ENCODE peak calls at places on chromosomes 7 and 10, in four cellular contexts. C, Z, S and N are unnamed samples.

GRCh38 chr10:73641272-73642060 is at the start of gene MYOZ1:
- DNase-seq in C (no peak), Z (no peak), S (no peak), N (no peak)

GRCh38 chr10:70781461-70782051 is 3.6 kb downstream of the TBATA start:
- DNase-seq in C (peak; percentile 7), Z (no peak), S (no peak), N (no peak)

GRCh38 chr10:101545898-101546297 is 42.2 kb downstream of the POLL start:
- DNase-seq in C (no peak), Z (no peak), S (no peak), N (no peak)

GRCh38 chr7:106793015-106793651 is 71.9 kb upstream of the PIK3CG start:
- DNase-seq in C (no peak), Z (no peak), S (peak; percentile 24), N (peak; percentile 8)

GRCh38 chr7:69654381-69654780 is 56.1 kb downstream of the AUTS2 start:
- DNase-seq in C (peak; percentile 23), Z (no peak), S (no peak), N (peak; percentile 95)

GRCh38 chr10:114479836-114480235 is 75.5 kb upstream of the AFAP1L2 start:
- DNase-seq in C (no peak), Z (no peak), S (no peak), N (no peak)

GRCh38 chr10:128437786-128438350 is 311.6 kb upstream of the MKI67 start:
- DNase-seq in C (no peak), Z (no peak), S (no peak), N (no peak)

GRCh38 chr7:25028370-25028971 is 48.5 kb upstream of the OSBPL3 start:
- DNase-seq in C (no peak), Z (no peak), S (peak; percentile 52), N (no peak)

GRCh38 chr7:9822458-9823290 is 1151.0 kb upstream of the PHF14 start:
- DNase-seq in C (no peak), Z (no peak), S (no peak), N (no peak)

GRCh38 chr10:86553639-86554038 is 32.0 kb upstream of the WAPL start:
- DNase-seq in C (no peak), Z (no peak), S (no peak), N (no peak)

GRCh38 chr10:102675887-102676616 is 31.8 kb downstream of the TRIM8 start:
- DNase-seq in C (peak; percentile 46), Z (no peak), S (peak; percentile 63), N (no peak)

GRCh38 chr7:47301657-47302295 is 280.1 kb downstream of the TNS3 start:
- DNase-seq in C (no peak), Z (no peak), S (no peak), N (no peak)

GRCh38 chr7:120550494-120551048 is 277.6 kb downstream of the KCND2 start:
- DNase-seq in C (no peak), Z (no peak), S (peak; percentile 53), N (peak; percentile 43)

GRCh38 chr7:35722054-35722849 is 27.3 kb upstream of the HERPUD2 start:
- DNase-seq in C (no peak), Z (no peak), S (no peak), N (no peak)
- H3K4me3 ChIP-seq in C (no peak overlapping the region), Z (no peak overlapping the region), S (no peak overlapping the region), N (no peak overlapping the region)

GRCh38 chr10:110222896-110223675 is 15.7 kb downstream of the MXI1 start:
- DNase-seq in C (no peak), Z (no peak), S (no peak), N (no peak)

GRCh38 chr10:110220383-110220782 is 13.0 kb downstream of the MXI1 start:
- DNase-seq in C (no peak), Z (no peak), S (no peak), N (no peak)

GRCh38 chr10:110219884-110220283 is 12.5 kb downstream of the MXI1 start:
- DNase-seq in C (no peak), Z (no peak), S (no peak), N (no peak)

GRCh38 chr10:110221044-110221720 is 13.8 kb downstream of the MXI1 start:
- DNase-seq in C (no peak), Z (no peak), S (no peak), N (no peak)

GRCh38 chr10:110221721-110222261 is 14.4 kb downstream of the MXI1 start:
- DNase-seq in C (peak; percentile 69), Z (peak; percentile 81), S (peak; percentile 76), N (no peak)
- H3K4me3 ChIP-seq in C (no peak overlapping the region), Z (peak overlapping the region; percentile 68), S (peak overlapping the region; percentile 42), N (no peak overlapping the region)

DNA sequence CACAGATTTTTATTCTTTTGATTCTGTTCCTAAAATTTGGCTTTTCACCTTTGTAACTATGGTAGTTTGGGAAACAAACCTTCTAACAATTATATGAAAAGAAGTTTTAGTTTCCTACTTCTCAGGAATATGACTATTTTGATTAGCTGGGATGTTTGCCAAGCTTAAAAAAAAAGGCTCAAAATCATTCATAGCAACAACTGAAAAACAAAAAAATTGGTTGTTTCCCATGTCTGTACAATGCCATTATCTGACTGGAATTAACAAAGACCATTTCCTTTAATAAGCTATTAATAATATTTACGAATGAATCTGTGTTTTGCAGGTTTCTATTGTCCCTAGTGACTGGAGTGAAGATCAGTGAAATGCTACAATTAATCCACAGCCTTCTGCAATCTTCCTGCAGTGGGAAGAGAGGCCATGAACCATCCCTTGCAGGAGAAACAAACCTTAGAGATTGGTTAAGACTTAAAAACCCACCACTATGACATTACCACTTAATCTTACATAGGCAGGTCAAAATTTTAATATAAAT is 4.2 kb downstream of the PURB start:
- DNase-seq in C (no peak), Z (no peak), S (no peak), N (no peak)
- H3K4me3 ChIP-seq in C (no peak overlapping the region), Z (peak overlapping the region; percentile 92), S (peak overlapping the region; percentile 60), N (no peak overlapping the region)

DNA sequence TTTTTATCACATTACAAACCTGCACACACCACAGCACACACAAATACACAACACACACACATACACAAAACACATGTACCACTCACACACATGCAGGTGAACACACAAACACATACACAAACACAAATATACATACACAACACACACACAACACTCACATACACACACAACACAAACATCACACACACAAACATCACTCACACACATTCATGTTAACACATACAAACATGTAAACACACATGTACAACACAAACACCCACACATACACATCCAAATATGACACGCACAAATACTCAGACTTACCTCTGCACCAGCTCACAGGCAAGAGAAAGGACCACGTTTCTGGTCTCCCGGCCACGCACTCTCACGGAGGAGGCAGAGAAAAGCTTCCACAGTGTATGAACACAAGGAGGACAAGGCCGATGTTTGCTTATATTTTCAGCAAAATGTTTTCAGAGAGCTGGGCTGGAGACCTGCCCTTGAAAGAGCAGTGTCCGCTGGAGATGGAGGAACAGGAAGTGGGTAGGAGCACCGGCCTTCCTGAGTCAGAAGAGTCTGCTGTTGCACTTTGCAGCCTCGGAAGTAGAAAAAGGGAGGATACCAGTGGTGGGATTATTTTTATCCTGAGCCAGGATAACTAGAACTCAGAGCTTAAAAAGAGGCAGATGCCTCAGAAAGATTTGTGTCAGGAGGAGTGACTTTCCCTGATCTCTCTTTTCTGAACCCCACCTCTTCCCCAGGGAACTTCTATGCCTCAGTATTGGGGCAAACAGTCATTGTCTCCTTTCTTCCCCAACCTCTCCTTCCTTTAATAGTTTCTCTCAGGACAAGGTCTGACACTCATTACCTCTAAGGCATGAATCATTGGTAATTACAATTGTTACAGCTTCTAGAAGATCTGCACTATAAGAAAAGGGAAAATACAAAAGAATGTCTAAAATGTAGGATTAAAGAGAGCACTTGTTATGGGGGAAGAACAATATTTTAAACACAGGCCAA is at the start of gene GIMAP6:
- DNase-seq in C (no peak), Z (no peak), S (no peak), N (no peak)
- H3K4me3 ChIP-seq in C (peak within 1 kb of the TSS; percentile 9), Z (peak within 1 kb of the TSS; percentile 64), S (no peak within 1 kb of the TSS), N (no peak within 1 kb of the TSS)

GRCh38 chr10:119687192-119688032 is 36.2 kb downstream of the BAG3 start:
- DNase-seq in C (no peak), Z (no peak), S (peak; percentile 31), N (no peak)
- H3K4me3 ChIP-seq in C (no peak overlapping the region), Z (peak overlapping the region; percentile 67), S (peak overlapping the region; percentile 38), N (no peak overlapping the region)

GRCh38 chr7:77985974-77986339 is 187.4 kb downstream of the PHTF2 start:
- DNase-seq in C (no peak), Z (no peak), S (no peak), N (no peak)
- H3K4me3 ChIP-seq in C (no peak overlapping the region), Z (peak overlapping the region; percentile 59), S (no peak overlapping the region), N (no peak overlapping the region)

GRCh38 chr7:130140551-130141160 is 64.5 kb downstream of the TMEM209 start:
- DNase-seq in C (no peak), Z (no peak), S (no peak), N (no peak)
- H3K4me3 ChIP-seq in C (no peak overlapping the region), Z (peak overlapping the region; percentile 84), S (no peak overlapping the region), N (no peak overlapping the region)